ENCODE peak calls at places on chromosomes 4 and X, in nine cellular contexts. Y is AG04450; I is fibroblast of mammary gland; X is left cardiac atrium; C is stimulated activated naive CD4-positive, alpha-beta T cell treated with Interleukin-2 at 50 U/mL for 16 hours; M is NCI-H1436; L is T-helper 2 cell; W is germinal center; B is cardiac fibroblast. K is an unnamed sample.

GRCh38 chr4:6028168-6028567 is 9.9 kb upstream of the C4orf50 start:
- DNase-seq in Y (no peak), I (no peak), X (no peak), C (no peak), M (no peak), L (no peak), W (no peak), B (no peak), K (no peak)

GRCh38 chr4:137203601-137204000 is 328.7 kb downstream of the PCDH18 start:
- DNase-seq in Y (peak), I (peak), X (no peak), C (no peak), M (no peak), L (no peak), W (no peak), B (peak), K (no peak)

GRCh38 chrX:153179131-153179530 is at the start of gene MAGEA1:
- DNase-seq in Y (no peak), I (no peak), X (no peak), C (no peak), M (no peak), L (no peak), W (no peak), B (no peak), K (no peak)

GRCh38 chr4:137536789-137537561 is 4.7 kb upstream of the PCDH18 start:
- DNase-seq in Y (no peak), I (no peak), X (no peak), C (no peak), M (no peak), L (no peak), W (no peak), B (no peak), K (no peak)

GRCh38 chr4:5168891-5169290 is 117.6 kb downstream of the STK32B start:
- DNase-seq in Y (no peak), I (no peak), X (no peak), C (no peak), M (no peak), L (no peak), W (no peak), B (no peak), K (no peak)

GRCh38 chr4:17128268-17128667 is 229.8 kb upstream of the LDB2 start:
- DNase-seq in Y (no peak), I (peak), X (no peak), C (no peak), M (no peak), L (no peak), W (no peak), B (peak), K (no peak)

GRCh38 chr4:99655315-99656081 is 2.1 kb downstream of the C4orf54 start:
- DNase-seq in Y (peak), I (peak), X (no peak), C (no peak), M (peak), L (no peak), W (no peak), B (peak), K (no peak)

GRCh38 chrX:134240209-134240608 is 3.2 kb downstream of the CCDC160 start:
- DNase-seq in Y (no peak), I (no peak), X (no peak), C (no peak), M (no peak), L (no peak), W (no peak), B (no peak), K (no peak)

GRCh38 chr4:141810702-141811365 is 174.5 kb downstream of the IL15 start:
- DNase-seq in Y (no peak), I (no peak), X (no peak), C (no peak), M (no peak), L (no peak), W (no peak), B (no peak), K (no peak)

GRCh38 chrX:29419774-29420553 is 795.4 kb upstream of the MAGEB2 start:
- DNase-seq in Y (no peak), I (no peak), X (no peak), C (no peak), M (no peak), L (no peak), W (no peak), B (peak), K (no peak)

GRCh38 chr4:114043116-114043515 is 63.7 kb upstream of the ARSJ start:
- DNase-seq in Y (no peak), I (no peak), X (no peak), C (no peak), M (no peak), L (no peak), W (no peak), B (no peak), K (no peak)

GRCh38 chr4:48122756-48123155 is 11.3 kb downstream of the TXK start:
- DNase-seq in Y (no peak), I (no peak), X (no peak), C (no peak), M (no peak), L (no peak), W (no peak), B (no peak), K (no peak)

GRCh38 chr4:930827-931193 is 1.3 kb downstream of the GAK start:
- DNase-seq in Y (no peak), I (no peak), X (no peak), C (no peak), M (no peak), L (no peak), W (no peak), B (no peak), K (no peak)

GRCh38 chr4:5976921-5977320 is 41.3 kb downstream of the C4orf50 start:
- DNase-seq in Y (no peak), I (no peak), X (no peak), C (no peak), M (no peak), L (no peak), W (no peak), B (no peak), K (peak)

GRCh38 chrX:103586314-103586646 is 965 bp downstream of the TCEAL4 start:
- DNase-seq in Y (no peak), I (no peak), X (no peak), C (no peak), M (no peak), L (no peak), W (no peak), B (peak), K (no peak)

GRCh38 chr4:90842960-90843359 is 715.8 kb downstream of the CCSER1 start:
- DNase-seq in Y (no peak), I (no peak), X (no peak), C (no peak), M (no peak), L (no peak), W (no peak), B (no peak), K (no peak)

GRCh38 chr4:105808459-105809041 is 86.7 kb upstream of the NPNT start:
- DNase-seq in Y (peak), I (peak), X (no peak), C (no peak), M (no peak), L (no peak), W (no peak), B (peak), K (no peak)

GRCh38 chrX:38103857-38104812 is 97.8 kb downstream of the SYTL5 start:
- DNase-seq in Y (no peak), I (no peak), X (no peak), C (no peak), M (no peak), L (no peak), W (no peak), B (no peak), K (no peak)